ENCODE peak calls at places on chromosomes 16 and 17, in six cellular contexts. R, A, F, Z, U and P are unnamed samples.

GRCh38 chr17:58402679-58403078 is 14.7 kb downstream of the RNF43 start:
- DNase-seq in R (no peak), A (no peak), F (no peak), Z (no peak), U (no peak), P (no peak)

GRCh38 chr17:61000911-61001310 is 323.3 kb downstream of the BCAS3 start:
- DNase-seq in R (no peak), A (no peak), F (no peak), Z (no peak), U (no peak), P (no peak)

GRCh38 chr17:50290074-50290702 is 15.9 kb downstream of the TMEM92 start:
- DNase-seq in R (peak; percentile 46), A (peak; percentile 80), F (no peak), Z (peak; percentile 64), U (peak; percentile 77), P (peak; percentile 80)

GRCh38 chr16:24689128-24689527 is 40.3 kb upstream of the TNRC6A start:
- DNase-seq in R (no peak), A (no peak), F (peak; percentile 20), Z (no peak), U (no peak), P (no peak)

GRCh38 chr17:77783991-77784820 is 174.3 kb upstream of the TNRC6C start:
- DNase-seq in R (no peak), A (no peak), F (no peak), Z (no peak), U (no peak), P (no peak)

GRCh38 chr16:68179196-68179795 is 56.6 kb downstream of the ESRP2 start:
- DNase-seq in R (no peak), A (no peak), F (no peak), Z (no peak), U (no peak), P (no peak)

GRCh38 chr16:51155199-51155607 is 4.1 kb upstream of the SALL1 start:
- DNase-seq in R (no peak), A (no peak), F (no peak), Z (no peak), U (no peak), P (no peak)

GRCh38 chr17:6544011-6544370 is 12.4 kb downstream of the PITPNM3 start:
- DNase-seq in R (no peak), A (peak; percentile 17), F (no peak), Z (no peak), U (no peak), P (no peak)

GRCh38 chr16:74462361-74462760 is 41.1 kb upstream of the CLEC18B start:
- DNase-seq in R (no peak), A (no peak), F (no peak), Z (no peak), U (no peak), P (no peak)

GRCh38 chr16:12815361-12815760 is 11.7 kb upstream of the CPPED1 start:
- DNase-seq in R (no peak), A (no peak), F (no peak), Z (no peak), U (no peak), P (no peak)

GRCh38 chr17:75155191-75155601 is 884 bp upstream of the JPT1 start:
- DNase-seq in R (no peak), A (no peak), F (no peak), Z (no peak), U (no peak), P (no peak)
- H3K4me3 ChIP-seq in R (peak overlapping the region; percentile 81), A (peak overlapping the region; percentile 86), F (peak overlapping the region; percentile 48), Z (no peak overlapping the region), U (no peak overlapping the region), P (no peak overlapping the region)

GRCh38 chr17:18246880-18247612 is 11.5 kb downstream of the FLII start:
- DNase-seq in R (peak; percentile 62), A (peak; percentile 93), F (peak; percentile 56), Z (peak; percentile 93), U (peak; percentile 95), P (no peak)
- TF ChIP-seq CTCF in R (no peak), A (no peak), F (no peak), Z (no peak), U (no peak), P (no peak)

GRCh38 chr16:34078697-34079096 is 619.3 kb downstream of the TP53TG3F start:
- DNase-seq in R (no peak), A (no peak), F (no peak), Z (no peak), U (no peak), P (no peak)
- H3K9me3 ChIP-seq in R (peaks cover 99% of the 10 kb centered on the region), A (peaks cover 80% of the 10 kb centered on the region), F (peaks cover 54% of the 10 kb centered on the region), Z (peaks cover 40% of the 10 kb centered on the region), U (peaks cover 82% of the 10 kb centered on the region), P (no peaks in the 10 kb centered on the region)

GRCh38 chr16:80806957-80807356 is 2.6 kb upstream of the CDYL2 start:
- DNase-seq in R (no peak), A (no peak), F (no peak), Z (no peak), U (no peak), P (no peak)
- H3K4me3 ChIP-seq in R (no peak overlapping the region), A (no peak overlapping the region), F (no peak overlapping the region), Z (no peak overlapping the region), U (no peak overlapping the region), P (no peak overlapping the region)